ENCODE peak calls at places on chromosomes 5 and 9, in five cellular contexts. I is K562, S is GM12878, E is endothelial cell of umbilical vein, R is HepG2. C is an unnamed sample.

GRCh38 chr5:65776707-65777141 is 54.7 kb downstream of the NLN start:
- DNase-seq in I (no peak), S (no peak), E (no peak), R (no peak), C (no peak)

GRCh38 chr9:33348998-33349397 is 53.4 kb downstream of the AQP7 start:
- DNase-seq in I (no peak), S (no peak), E (no peak), R (no peak), C (no peak)

GRCh38 chr5:27217160-27217956 is 179.0 kb upstream of the CDH9 start:
- DNase-seq in I (peak; percentile 85), S (no peak), E (no peak), R (no peak), C (peak; percentile 4)

GRCh38 chr9:114883709-114884108 is 46.7 kb downstream of the TNFSF8 start:
- DNase-seq in I (no peak), S (no peak), E (no peak), R (no peak), C (no peak)

GRCh38 chr5:132759114-132760042 is 12.2 kb downstream of the CCNI2 start:
- DNase-seq in I (no peak), S (no peak), E (no peak), R (no peak), C (no peak)

GRCh38 chr5:88686077-88686541 is 196.9 kb downstream of the MEF2C start:
- DNase-seq in I (no peak), S (no peak), E (no peak), R (no peak), C (no peak)

GRCh38 chr5:44360919-44361625 is 28.1 kb downstream of the FGF10 start:
- DNase-seq in I (no peak), S (no peak), E (no peak), R (no peak), C (no peak)

GRCh38 chr5:155938051-155938450 is 388.9 kb upstream of the SGCD start:
- DNase-seq in I (no peak), S (no peak), E (no peak), R (no peak), C (no peak)

GRCh38 chr5:178895615-178896571 is at the start of gene ZFP2:
- DNase-seq in I (no peak), S (no peak), E (peak; percentile 58), R (peak; percentile 19), C (peak; percentile 48)

GRCh38 chr9:91924090-91924489 is 25.9 kb downstream of the ROR2 start:
- DNase-seq in I (no peak), S (no peak), E (no peak), R (no peak), C (no peak)

GRCh38 chr9:113648586-113648985 is 185.1 kb downstream of the RGS3 start:
- DNase-seq in I (no peak), S (no peak), E (no peak), R (no peak), C (no peak)

GRCh38 chr9:125589287-125589686 is 117.7 kb downstream of the MAPKAP1 start:
- DNase-seq in I (no peak), S (no peak), E (no peak), R (no peak), C (no peak)

GRCh38 chr5:180790020-180790419 is 12.6 kb downstream of the MGAT1 start:
- DNase-seq in I (no peak), S (no peak), E (peak; percentile 26), R (peak; percentile 48), C (peak; percentile 64)

GRCh38 chr5:144794922-144795321 is 624.2 kb downstream of the KCTD16 start:
- DNase-seq in I (no peak), S (no peak), E (no peak), R (no peak), C (no peak)

GRCh38 chr9:15372385-15373200 is 50.1 kb upstream of the SNAPC3 start:
- DNase-seq in I (no peak), S (no peak), E (no peak), R (no peak), C (no peak)

GRCh38 chr9:15374310-15374709 is 48.4 kb upstream of the SNAPC3 start:
- DNase-seq in I (peak; percentile 3), S (no peak), E (no peak), R (no peak), C (no peak)

GRCh38 chr9:15374825-15375224 is 47.9 kb upstream of the SNAPC3 start:
- DNase-seq in I (peak; percentile 19), S (no peak), E (no peak), R (no peak), C (no peak)

GRCh38 chr9:15373881-15374280 is 48.8 kb upstream of the SNAPC3 start:
- DNase-seq in I (no peak), S (no peak), E (no peak), R (no peak), C (no peak)

DNA sequence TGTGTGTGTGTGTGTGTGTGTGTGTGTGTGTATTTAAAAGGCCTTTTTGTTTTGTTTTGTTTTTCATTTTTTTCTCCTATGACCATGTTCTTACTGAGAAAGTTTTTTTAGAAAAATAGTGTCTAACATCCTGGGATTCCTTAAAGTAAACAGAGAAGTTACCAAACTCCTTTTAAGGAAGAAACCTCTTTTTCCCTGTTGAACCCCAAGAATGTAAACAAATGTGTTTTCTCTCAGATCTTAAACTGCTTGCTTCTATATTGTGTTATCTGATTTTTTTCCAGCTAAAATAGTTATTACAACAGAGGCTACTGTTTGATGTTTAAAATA is 49.5 kb upstream of the SNAPC3 start:
- DNase-seq in I (no peak), S (no peak), E (no peak), R (no peak), C (no peak)
- TF ChIP-seq MYC in I (no peak), S (no peak), E (no peak), R (no peak), C (no peak)

GRCh38 chr5:139297439-139298133 is 4.0 kb downstream of the MATR3 start:
- DNase-seq in I (no peak), S (no peak), E (no peak), R (no peak), C (no peak)

GRCh38 chr5:139295692-139296091 is 2.2 kb downstream of the MATR3 start:
- DNase-seq in I (peak; percentile 62), S (no peak), E (no peak), R (no peak), C (no peak)

GRCh38 chr5:139294372-139295165 is 1.0 kb downstream of the MATR3 start:
- DNase-seq in I (peak; percentile 94), S (no peak), E (peak; percentile 83), R (peak; percentile 56), C (peak; percentile 91)

GRCh38 chr5:139296862-139297326 is 3.4 kb downstream of the MATR3 start:
- DNase-seq in I (no peak), S (no peak), E (no peak), R (no peak), C (no peak)

DNA sequence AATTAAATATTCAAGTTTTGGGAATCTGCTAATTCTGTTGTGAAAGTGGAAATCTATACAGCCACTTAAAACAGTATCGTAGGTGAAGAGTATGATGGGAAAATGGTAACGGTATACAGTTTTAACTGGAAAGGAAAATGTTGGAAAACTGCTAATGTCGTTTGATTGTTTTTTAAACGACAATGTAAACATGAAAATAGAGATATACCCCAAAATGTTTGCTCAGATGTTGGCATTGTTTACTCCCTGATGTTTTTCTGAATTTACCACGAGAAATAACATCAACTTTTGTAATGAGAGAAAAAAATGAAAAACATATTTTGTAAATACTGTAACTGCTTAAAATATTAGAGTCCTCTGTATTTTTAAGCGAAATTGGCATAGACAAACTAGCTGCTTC is 2.7 kb downstream of the MATR3 start:
- DNase-seq in I (no peak), S (no peak), E (no peak), R (no peak), C (no peak)
- H3K4me2 ChIP-seq in I (peak overlapping the region; percentile 96), S (peak overlapping the region; percentile 76), E (peak overlapping the region; percentile 96), R (peak overlapping the region; percentile 93), C (peak overlapping the region; percentile 91)

GRCh38 chr9:87338075-87338989 is 159.3 kb upstream of the DAPK1 start:
- DNase-seq in I (no peak), S (no peak), E (no peak), R (no peak), C (no peak)

GRCh38 chr9:87334366-87334765 is 163.3 kb upstream of the DAPK1 start:
- DNase-seq in I (no peak), S (no peak), E (no peak), R (no peak), C (no peak)

GRCh38 chr9:87337335-87338074 is 160.2 kb upstream of the DAPK1 start:
- DNase-seq in I (peak; percentile 17), S (no peak), E (peak; percentile 38), R (no peak), C (peak; percentile 31)

GRCh38 chr9:87336914-87337333 is 160.7 kb upstream of the DAPK1 start:
- DNase-seq in I (peak; percentile 76), S (peak; percentile 13), E (peak; percentile 77), R (peak; percentile 75), C (peak; percentile 44)

GRCh38 chr9:87336407-87336806 is 161.3 kb upstream of the DAPK1 start:
- DNase-seq in I (peak; percentile 50), S (no peak), E (no peak), R (peak; percentile 46), C (peak; percentile 13)
- TF ChIP-seq MYC in I (no peak), S (no peak), E (no peak), R (no peak), C (no peak)

GRCh38 chr5:149177911-149178565 is 36.7 kb downstream of the ABLIM3 start:
- DNase-seq in I (no peak), S (no peak), E (no peak), R (no peak), C (no peak)

GRCh38 chr5:149172709-149173505 is 31.6 kb downstream of the ABLIM3 start:
- DNase-seq in I (no peak), S (no peak), E (peak; percentile 11), R (peak; percentile 96), C (no peak)

GRCh38 chr5:149174847-149175234 is 33.5 kb downstream of the ABLIM3 start:
- DNase-seq in I (no peak), S (no peak), E (no peak), R (no peak), C (no peak)

GRCh38 chr5:149177339-149177843 is 36.1 kb downstream of the ABLIM3 start:
- DNase-seq in I (no peak), S (no peak), E (no peak), R (no peak), C (no peak)

DNA sequence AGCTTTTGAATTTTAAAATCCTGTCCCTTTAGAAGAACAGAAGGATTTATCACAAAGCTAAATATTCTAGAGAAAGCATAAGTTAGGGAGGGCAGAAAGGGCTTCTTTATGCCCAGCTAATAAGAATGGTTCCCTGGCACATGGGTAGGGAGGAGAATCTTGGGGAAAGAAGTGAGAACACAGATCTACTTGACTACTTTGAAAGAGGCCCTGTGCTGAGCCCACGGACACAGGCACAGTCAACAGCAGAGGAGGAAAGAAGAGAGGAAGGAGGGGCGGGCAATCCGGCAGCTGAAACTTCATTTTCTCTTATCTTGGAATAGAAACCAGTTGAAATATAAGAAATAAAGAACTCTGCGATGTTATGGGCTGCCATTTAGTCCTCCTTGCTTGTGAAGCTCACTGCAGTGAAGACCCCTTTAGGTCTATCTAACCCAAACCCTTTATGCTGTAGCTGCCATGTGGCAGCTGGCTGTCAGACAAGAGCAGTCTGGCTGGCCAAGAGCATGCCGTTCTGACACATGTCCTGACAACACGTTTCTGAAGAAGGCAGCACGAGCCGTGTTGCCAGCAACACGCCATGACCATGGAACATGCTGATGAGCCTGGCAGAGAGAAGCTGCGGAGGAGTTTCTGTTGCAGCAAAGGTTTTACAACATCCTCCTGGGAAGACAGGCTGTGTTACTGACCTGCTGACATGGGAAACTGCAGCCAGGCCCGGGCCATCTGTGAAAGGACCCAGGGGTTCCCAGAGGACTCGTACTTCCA is 34.2 kb downstream of the ABLIM3 start:
- DNase-seq in I (no peak), S (no peak), E (no peak), R (no peak), C (no peak)
- H3K4me2 ChIP-seq in I (no peak overlapping the region), S (no peak overlapping the region), E (no peak overlapping the region), R (no peak overlapping the region), C (no peak overlapping the region)

C was measured in A549.